ENCODE peak calls at places on chromosome 9, in four cellular contexts. V is body of pancreas, W is thyroid gland, K is GM12878. I is an unnamed sample.

GRCh38 chr9:111064160-111064733 is 26.0 kb upstream of the LPAR1 start:
- DNase-seq in V (no peak), W (no peak), K (peak; percentile 31), I (no peak)

GRCh38 chr9:136092741-136093140 is 2.3 kb downstream of the NACC2 start:
- DNase-seq in V (no peak), W (no peak), K (no peak), I (no peak)

GRCh38 chr9:76338418-76338817 is 55.8 kb downstream of the RFK start:
- DNase-seq in V (no peak), W (no peak), K (no peak), I (no peak)

GRCh38 chr9:30197954-30198353 is 2186.5 kb upstream of the ACO1 start:
- DNase-seq in V (no peak), W (no peak), K (no peak), I (peak; percentile 38)

GRCh38 chr9:129405831-129406220 is 215.1 kb downstream of the C9orf50 start:
- DNase-seq in V (no peak), W (no peak), K (no peak), I (no peak)

GRCh38 chr9:98429613-98430012 is 174.2 kb upstream of the TBC1D2 start:
- DNase-seq in V (no peak), W (peak; percentile 22), K (no peak), I (no peak)

GRCh38 chr9:136482046-136482792 is 621 bp downstream of the SEC16A start:
- DNase-seq in V (peak; percentile 31), W (no peak), K (no peak), I (peak; percentile 78)

GRCh38 chr9:119400607-119401006 is 31.4 kb upstream of the BRINP1 start:
- DNase-seq in V (no peak), W (no peak), K (no peak), I (no peak)

GRCh38 chr9:70053864-70054263 is 10.2 kb downstream of the MAMDC2 start:
- DNase-seq in V (peak; percentile 72), W (peak; percentile 15), K (no peak), I (no peak)

GRCh38 chr9:68678430-68678829 is 26.6 kb upstream of the PIP5K1B start:
- DNase-seq in V (no peak), W (no peak), K (no peak), I (peak; percentile 36)

GRCh38 chr9:23683476-23684095 is 142.5 kb downstream of the ELAVL2 start:
- DNase-seq in V (no peak), W (no peak), K (no peak), I (no peak)

GRCh38 chr9:738209-738915 is 103.1 kb upstream of the DMRT1 start:
- DNase-seq in V (no peak), W (peak; percentile 96), K (no peak), I (no peak)

GRCh38 chr9:70080481-70081119 is 37.0 kb downstream of the MAMDC2 start:
- DNase-seq in V (peak; percentile 52), W (no peak), K (no peak), I (no peak)

GRCh38 chr9:126687868-126688503 is 74.3 kb downstream of the LMX1B start:
- DNase-seq in V (no peak), W (no peak), K (no peak), I (no peak)

GRCh38 chr9:71285191-71285656 is 163.8 kb upstream of the TRPM3 start:
- DNase-seq in V (peak; percentile 44), W (peak; percentile 24), K (no peak), I (peak; percentile 75)

GRCh38 chr9:61674882-61675281 is 485.0 kb downstream of the SPATA31A7 start:
- DNase-seq in V (no peak), W (no peak), K (no peak), I (no peak)

GRCh38 chr9:77751341-77752091 is 103.4 kb upstream of the GNA14 start:
- DNase-seq in V (no peak), W (no peak), K (no peak), I (peak; percentile 35)

GRCh38 chr9:75648021-75648420 is 242.5 kb upstream of the PCSK5 start:
- DNase-seq in V (no peak), W (no peak), K (no peak), I (no peak)

GRCh38 chr9:34600908-34601307 is 11.0 kb downstream of the RPP25L start:
- DNase-seq in V (no peak), W (no peak), K (no peak), I (no peak)

GRCh38 chr9:16726023-16726422 is 144.4 kb downstream of the BNC2 start:
- DNase-seq in V (no peak), W (peak; percentile 17), K (no peak), I (no peak)

DNA sequence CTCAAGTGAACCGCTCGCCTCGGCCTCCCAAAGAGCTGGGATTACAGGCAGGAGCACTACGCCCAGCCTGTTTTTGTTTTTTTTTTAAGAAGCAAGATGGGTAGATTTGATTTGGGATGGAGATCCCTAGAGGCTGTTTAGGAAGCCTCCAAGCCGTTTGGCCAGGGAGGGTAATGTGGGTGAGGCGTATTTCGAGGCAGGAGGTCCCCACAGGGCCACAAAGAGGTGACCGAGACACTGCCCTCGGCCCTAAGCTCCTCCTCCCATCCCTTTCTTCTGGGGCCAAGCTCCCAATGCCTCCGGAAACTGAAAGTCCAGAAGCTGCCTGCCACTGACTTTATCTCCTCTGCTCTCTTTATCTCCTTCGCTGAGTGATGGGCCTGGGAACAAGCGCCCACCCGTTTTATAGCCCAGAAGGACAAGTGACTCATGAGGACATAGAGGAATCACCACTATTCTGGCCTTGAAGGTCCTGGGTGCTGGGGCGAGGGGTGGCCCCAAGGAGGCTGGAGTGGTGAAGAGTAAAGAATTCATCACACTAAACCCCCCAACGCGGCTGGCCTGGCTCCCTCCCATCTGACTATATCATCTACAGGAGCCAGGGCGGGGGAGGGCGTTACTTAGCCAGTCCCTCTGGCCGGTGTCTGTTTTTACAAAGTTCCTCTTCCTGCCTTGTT is 2.0 kb upstream of the RALGDS start:
- DNase-seq in V (no peak), W (no peak), K (no peak), I (peak; percentile 76)
- TF ChIP-seq POLR2A in V (no peak), W (no peak), K (no peak), I (no peak)

GRCh38 chr9:2017209-2017458 is 2.0 kb downstream of the SMARCA2 start:
- DNase-seq in V (no peak), W (no peak), K (no peak), I (no peak)

GRCh38 chr9:2015581-2016410 is 649 bp downstream of the SMARCA2 start:
- DNase-seq in V (peak; percentile 75), W (peak; percentile 59), K (no peak), I (peak; percentile 84)

GRCh38 chr9:2017459-2018161 is 2.5 kb downstream of the SMARCA2 start:
- DNase-seq in V (peak; percentile 80), W (peak; percentile 81), K (no peak), I (peak; percentile 87)

GRCh38 chr9:2018162-2018643 is 3.1 kb downstream of the SMARCA2 start:
- DNase-seq in V (no peak), W (no peak), K (no peak), I (no peak)

DNA sequence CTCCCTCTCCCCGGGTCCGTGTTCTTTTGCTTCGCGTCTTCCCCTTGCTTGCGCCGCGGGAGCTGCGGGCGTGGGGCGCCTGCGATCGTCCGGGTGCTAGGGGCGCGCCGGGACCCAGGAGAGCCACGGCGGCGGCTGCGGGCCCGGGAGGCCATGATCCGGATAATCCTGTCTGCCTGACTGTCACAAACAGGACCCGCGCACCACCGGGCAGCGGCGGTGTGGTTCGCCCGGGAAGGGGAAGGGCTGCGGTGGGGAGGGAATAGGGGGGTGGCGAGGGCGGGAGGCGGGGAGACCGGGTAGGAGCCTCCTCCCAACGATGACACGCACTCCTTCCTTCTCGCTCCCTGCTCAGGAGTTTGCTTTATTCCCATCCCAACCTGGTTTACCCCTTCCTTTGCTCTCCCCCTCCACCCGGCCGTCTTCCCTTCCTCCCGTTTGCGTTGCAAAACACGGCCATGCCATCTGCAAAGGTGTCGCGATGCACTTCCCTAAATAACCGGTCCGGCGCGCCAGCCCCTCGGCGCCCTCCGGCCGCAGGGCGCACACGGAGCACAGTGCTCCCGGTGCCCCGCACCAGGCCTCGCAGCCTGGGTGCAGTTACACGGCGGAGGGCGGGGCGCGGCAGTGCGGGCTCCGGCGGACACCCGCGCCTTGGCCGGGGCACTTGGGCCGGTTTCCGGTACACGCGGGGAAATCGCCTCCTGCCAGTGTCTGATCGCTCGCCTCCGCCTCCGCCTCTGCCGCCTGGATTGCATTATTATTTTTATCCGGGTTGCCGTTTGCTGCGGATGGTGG is 1.5 kb downstream of the SMARCA2 start:
- DNase-seq in V (peak; percentile 82), W (peak; percentile 85), K (no peak), I (peak; percentile 77)
- TF ChIP-seq POLR2A in V (peak; percentile 24), W (no peak), K (peak; percentile 10), I (peak; percentile 45)

GRCh38 chr9:115591584-115591984 is 473.6 kb upstream of the TNC start:
- DNase-seq in V (peak; percentile 76), W (peak; percentile 62), K (peak; percentile 5), I (peak; percentile 26)

GRCh38 chr9:115590016-115590415 is 472.1 kb upstream of the TNC start:
- DNase-seq in V (peak; percentile 10), W (no peak), K (no peak), I (no peak)

DNA sequence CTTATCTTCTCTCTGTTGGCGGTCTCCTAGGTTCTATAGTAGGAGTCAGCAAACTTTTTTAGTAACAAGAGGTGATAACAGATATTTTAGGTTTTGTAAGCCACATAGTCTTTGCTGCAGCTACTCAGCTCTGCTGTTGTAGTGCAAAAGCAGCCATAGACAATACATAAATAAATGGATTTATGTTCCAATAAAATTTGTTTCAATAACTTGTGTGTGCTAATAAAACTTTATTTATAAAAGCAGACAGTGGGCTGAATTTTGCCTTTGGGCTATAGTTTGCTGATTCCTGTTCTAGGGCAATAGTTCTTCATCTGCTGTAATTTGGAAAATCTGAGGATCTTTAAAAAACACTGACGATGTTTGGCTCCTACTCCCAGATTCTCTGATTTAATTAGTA is 469.4 kb upstream of the TNC start:
- DNase-seq in V (no peak), W (no peak), K (no peak), I (no peak)
- TF ChIP-seq POLR2A in V (no peak), W (no peak), K (no peak), I (no peak)

GRCh38 chr9:36868591-36869282 is 165.3 kb downstream of the PAX5 start:
- DNase-seq in V (no peak), W (no peak), K (no peak), I (no peak)
- TF ChIP-seq POLR2A in V (no peak), W (no peak), K (no peak), I (no peak)

GRCh38 chr9:120927125-120928014 is 774 bp upstream of the TRAF1 start:
- DNase-seq in V (no peak), W (no peak), K (no peak), I (no peak)

GRCh38 chr9:120926397-120926928 is at the start of gene TRAF1:
- DNase-seq in V (no peak), W (no peak), K (no peak), I (no peak)

GRCh38 chr9:120928015-120928719 is 1.6 kb upstream of the TRAF1 start:
- DNase-seq in V (peak; percentile 64), W (peak; percentile 47), K (no peak), I (no peak)

GRCh38 chr9:120929392-120929791 is 2.8 kb upstream of the TRAF1 start:
- DNase-seq in V (no peak), W (peak; percentile 19), K (no peak), I (no peak)

GRCh38 chr9:120928720-120929389 is 2.3 kb upstream of the TRAF1 start:
- DNase-seq in V (peak; percentile 85), W (peak; percentile 73), K (no peak), I (peak; percentile 54)
- TF ChIP-seq POLR2A in V (peak; percentile 78), W (no peak), K (peak; percentile 81), I (peak; percentile 39)

DNA sequence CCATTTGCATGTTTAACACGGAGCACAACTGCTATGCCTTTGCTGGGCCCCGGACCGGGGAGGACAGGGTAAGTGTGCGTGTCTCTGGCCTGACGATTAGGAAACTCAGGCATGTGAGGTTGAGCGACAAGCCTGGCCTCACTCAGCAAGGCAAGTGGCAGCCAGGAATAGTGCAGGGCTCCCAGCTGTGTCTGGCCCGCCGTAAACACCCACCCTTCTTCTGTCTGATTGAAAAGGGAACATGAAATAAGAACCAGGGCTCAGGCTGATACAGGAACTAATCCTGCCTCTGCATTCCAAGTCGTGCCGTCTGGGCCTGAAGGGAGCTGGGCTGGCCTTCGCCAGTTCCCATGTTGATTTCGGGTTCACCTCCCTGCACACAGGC is 22.2 kb downstream of the FAM78A start:
- DNase-seq in V (no peak), W (no peak), K (no peak), I (peak; percentile 38)
- TF ChIP-seq POLR2A in V (no peak), W (no peak), K (peak; percentile 65), I (no peak)